ENCODE peak calls at places on chromosomes 5 and 9, in nine cellular contexts. B, Z, R, I, J, U, M, F and T are unnamed samples.

GRCh38 chr9:132828201-132828770 is 49.8 kb downstream of the AK8 start:
- DNase-seq in R (no peak), I (no peak), J (no peak), U (no peak), M (no peak), B (no peak), F (no peak), Z (no peak), T (no peak)

GRCh38 chr5:111347021-111347420 is 122.8 kb downstream of the CAMK4 start:
- DNase-seq in U (no peak), F (no peak), M (no peak), B (no peak), I (no peak), Z (no peak), J (no peak), R (no peak), T (no peak)

GRCh38 chr5:50667653-50668403 is 1.4 kb downstream of the PARP8 start:
- DNase-seq in I (peak; percentile 39), M (peak; percentile 74), R (peak; percentile 82), B (peak; percentile 71), Z (peak; percentile 76), J (peak; percentile 84), F (peak; percentile 82), U (peak; percentile 45), T (no peak)

GRCh38 chr9:33659915-33660314 is 135.4 kb upstream of the PRSS3 start:
- DNase-seq in Z (no peak), F (no peak), B (no peak), M (no peak), U (no peak), J (no peak), R (no peak), I (no peak), T (no peak)

GRCh38 chr5:122287101-122287500 is 24.9 kb upstream of the SNCAIP start:
- DNase-seq in F (no peak), I (no peak), R (no peak), B (no peak), J (no peak), Z (no peak), M (no peak), U (no peak), T (no peak)

GRCh38 chr5:53962306-53962705 is 348.1 kb downstream of the ARL15 start:
- DNase-seq in M (no peak), B (no peak), R (no peak), I (no peak), U (no peak), F (no peak), Z (no peak), J (no peak), T (no peak)

GRCh38 chr9:20343325-20343724 is 279.0 kb downstream of the MLLT3 start:
- DNase-seq in M (no peak), R (no peak), F (no peak), Z (no peak), U (no peak), J (no peak), B (no peak), I (no peak), T (no peak)

GRCh38 chr9:110744753-110745522 is 76.3 kb downstream of the MUSK start:
- DNase-seq in U (peak; percentile 97), B (no peak), J (no peak), M (no peak), Z (no peak), I (peak; percentile 97), R (no peak), F (no peak), T (no peak)

GRCh38 chr9:2907401-2907800 is 63.5 kb upstream of the PUM3 start:
- DNase-seq in Z (no peak), M (no peak), I (no peak), J (no peak), F (no peak), R (no peak), U (no peak), B (no peak), T (no peak)

GRCh38 chr5:10648806-10649517 is 85.1 kb downstream of the ANKRD33B start:
- DNase-seq in U (no peak), J (no peak), I (no peak), B (peak; percentile 21), F (no peak), R (no peak), Z (no peak), M (no peak), T (no peak)

GRCh38 chr9:95820076-95820475 is 55.4 kb upstream of the ERCC6L2 start:
- DNase-seq in B (no peak), Z (no peak), J (no peak), U (no peak), I (no peak), M (no peak), R (no peak), F (no peak), T (no peak)

GRCh38 chr5:157709346-157709745 is 21.9 kb upstream of the THG1L start:
- DNase-seq in I (no peak), M (no peak), U (no peak), J (no peak), F (no peak), Z (no peak), B (no peak), R (no peak), T (no peak)

GRCh38 chr9:14238518-14238917 is 75.4 kb downstream of the NFIB start:
- DNase-seq in J (no peak), I (peak; percentile 71), Z (no peak), U (peak; percentile 76), R (no peak), F (no peak), M (no peak), B (no peak), T (no peak)